ENCODE peak calls at places on chromosomes 7 and 10, in five cellular contexts. X is colonic mucosa; Q is CD4-positive, alpha-beta T cell; K is tibial nerve; W is A549. Z is an unnamed sample.

GRCh38 chr7:42151309-42151708 is 85.7 kb downstream of the GLI3 start:
- DNase-seq in X (no peak), Q (no peak), K (no peak), W (no peak), Z (no peak)

GRCh38 chr7:28528899-28529298 is 116.6 kb downstream of the CREB5 start:
- DNase-seq in X (no peak), Q (no peak), K (no peak), W (no peak), Z (no peak)

GRCh38 chr7:22865607-22865970 is 42.9 kb upstream of the TOMM7 start:
- DNase-seq in X (no peak), Q (no peak), K (no peak), W (no peak), Z (no peak)

GRCh38 chr10:33612116-33612515 is 277.6 kb upstream of the NRP1 start:
- DNase-seq in X (no peak), Q (no peak), K (no peak), W (no peak), Z (peak; percentile 70)

GRCh38 chr10:48836605-48837004 is 103.0 kb downstream of the LRRC18 start:
- DNase-seq in X (no peak), Q (no peak), K (no peak), W (no peak), Z (no peak)

GRCh38 chr10:95655571-95656290 is 780 bp downstream of the ALDH18A1 start:
- DNase-seq in X (peak; percentile 34), Q (no peak), K (no peak), W (peak; percentile 26), Z (peak; percentile 27)

GRCh38 chr10:79066460-79067240 is 2.1 kb upstream of the ZMIZ1 start:
- DNase-seq in X (peak; percentile 69), Q (no peak), K (peak; percentile 54), W (peak; percentile 76), Z (no peak)

GRCh38 chr7:159172314-159172892 is 27.7 kb upstream of the VIPR2 start:
- DNase-seq in X (no peak), Q (no peak), K (no peak), W (no peak), Z (no peak)

GRCh38 chr10:22658745-22659410 is 55.5 kb downstream of the PIP4K2A start:
- DNase-seq in X (no peak), Q (no peak), K (no peak), W (no peak), Z (no peak)

GRCh38 chr10:70765794-70766594 is 19.2 kb downstream of the TBATA start:
- DNase-seq in X (no peak), Q (no peak), K (no peak), W (no peak), Z (no peak)

GRCh38 chr7:156988605-156989185 is 21.8 kb downstream of the MNX1 start:
- DNase-seq in X (peak; percentile 6), Q (no peak), K (no peak), W (no peak), Z (no peak)

GRCh38 chr10:47104786-47105385 is 193.7 kb downstream of the PTPN20 start:
- DNase-seq in X (peak; percentile 23), Q (no peak), K (peak; percentile 20), W (no peak), Z (no peak)

GRCh38 chr7:112484671-112485097 is 3.9 kb downstream of the LSMEM1 start:
- DNase-seq in X (no peak), Q (no peak), K (no peak), W (peak; percentile 81), Z (no peak)

GRCh38 chr7:144761493-144761892 is 74.4 kb downstream of the TPK1 start:
- DNase-seq in X (no peak), Q (no peak), K (no peak), W (no peak), Z (no peak)

GRCh38 chr7:131692131-131692960 is 135.9 kb upstream of the PODXL start:
- DNase-seq in X (peak; percentile 72), Q (peak; percentile 3), K (peak; percentile 28), W (peak; percentile 59), Z (peak; percentile 26)

GRCh38 chr10:89425000-89425399 is 10.6 kb downstream of the IFIT5 start:
- DNase-seq in X (no peak), Q (no peak), K (no peak), W (no peak), Z (no peak)

GRCh38 chr10:73841526-73842285 is 30.3 kb upstream of the NDST2 start:
- DNase-seq in X (no peak), Q (no peak), K (no peak), W (no peak), Z (no peak)

GRCh38 chr7:22001345-22002004 is 55.8 kb upstream of the CDCA7L start:
- DNase-seq in X (peak; percentile 35), Q (no peak), K (no peak), W (peak; percentile 44), Z (peak; percentile 90)

GRCh38 chr10:10394933-10395658 is 622.6 kb upstream of the CELF2 start:
- DNase-seq in X (no peak), Q (no peak), K (no peak), W (no peak), Z (peak; percentile 51)

GRCh38 chr7:16223963-16224707 is 197.2 kb downstream of the CRPPA start:
- DNase-seq in X (no peak), Q (no peak), K (no peak), W (no peak), Z (no peak)

GRCh38 chr10:91768123-91768522 is 30.1 kb upstream of the TNKS2 start:
- DNase-seq in X (no peak), Q (no peak), K (no peak), W (no peak), Z (no peak)

GRCh38 chr7:100583132-100584045 is 2.5 kb downstream of the LRCH4 start:
- DNase-seq in X (peak; percentile 68), Q (no peak), K (peak; percentile 44), W (no peak), Z (no peak)

GRCh38 chr7:152435384-152436278 is at the start of gene KMT2C:
- DNase-seq in X (peak; percentile 68), Q (peak; percentile 43), K (peak; percentile 28), W (peak; percentile 55), Z (peak; percentile 32)

GRCh38 chr10:119113805-119114732 is 10.2 kb downstream of the DENND10 start:
- DNase-seq in X (no peak), Q (no peak), K (no peak), W (peak; percentile 75), Z (no peak)

GRCh38 chr10:22681783-22682183 is 32.6 kb downstream of the PIP4K2A start:
- DNase-seq in X (no peak), Q (peak; percentile 33), K (no peak), W (peak; percentile 69), Z (peak; percentile 70)

GRCh38 chr10:79285315-79286185 is 61.7 kb upstream of the PPIF start:
- DNase-seq in X (no peak), Q (no peak), K (no peak), W (no peak), Z (no peak)

GRCh38 chr10:101826852-101827434 is 8.7 kb upstream of the OGA start:
- DNase-seq in X (no peak), Q (no peak), K (no peak), W (no peak), Z (no peak)

GRCh38 chr10:101829561-101830315 is 11.5 kb upstream of the OGA start:
- DNase-seq in X (peak; percentile 77), Q (peak; percentile 58), K (peak; percentile 39), W (no peak), Z (no peak)

GRCh38 chr10:101830322-101831168 is 12.3 kb upstream of the OGA start:
- DNase-seq in X (peak; percentile 95), Q (peak; percentile 92), K (peak; percentile 85), W (peak; percentile 93), Z (peak; percentile 66)

GRCh38 chr10:101827919-101828600 is 9.8 kb upstream of the OGA start:
- DNase-seq in X (no peak), Q (no peak), K (no peak), W (no peak), Z (no peak)

DNA sequence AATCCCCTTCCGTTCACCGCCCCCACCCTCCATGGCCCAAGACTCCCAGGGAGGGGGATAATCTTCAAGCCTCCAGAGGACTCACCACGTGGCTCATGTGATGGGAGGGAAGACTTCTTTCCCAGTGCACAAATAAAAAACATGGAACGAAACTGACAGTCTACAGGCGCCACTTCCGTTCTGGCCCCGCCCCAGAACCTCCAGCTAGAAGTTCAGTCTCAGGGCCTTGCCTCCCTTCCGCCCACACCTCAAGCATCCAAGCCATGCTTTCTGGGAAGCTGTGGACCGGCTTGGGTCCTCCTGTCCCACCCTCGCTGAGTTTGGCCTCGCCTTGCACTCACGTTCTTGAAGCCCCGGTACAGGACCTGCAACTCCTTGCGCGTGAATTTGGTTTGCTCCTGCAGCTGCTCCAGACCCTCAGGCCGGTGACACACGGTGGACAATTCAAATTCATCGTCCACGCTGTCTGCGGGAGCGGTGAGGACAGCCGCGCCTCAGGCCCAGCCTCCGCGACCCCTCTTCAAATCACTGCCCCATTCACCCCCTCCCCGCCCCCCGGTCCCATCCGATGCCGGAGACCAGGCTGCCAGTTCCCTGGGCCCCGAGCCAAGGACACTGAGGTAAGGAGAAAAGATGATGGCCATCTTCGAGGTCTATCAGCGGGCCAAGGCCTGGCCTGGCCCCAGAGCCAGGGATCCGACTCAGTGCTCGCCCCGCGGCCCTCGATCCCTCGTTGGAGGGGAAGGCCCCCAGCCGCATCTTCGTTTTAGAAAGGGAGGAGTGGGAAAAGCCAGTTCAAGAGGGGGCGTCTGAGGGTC is 10.7 kb upstream of the OGA start:
- DNase-seq in X (peak; percentile 35), Q (no peak), K (no peak), W (no peak), Z (no peak)
- H3K27ac ChIP-seq in X (no peak overlapping the region), Q (no peak overlapping the region), K (peak overlapping the region; percentile 83), W (no peak overlapping the region), Z (no peak overlapping the region)

DNA sequence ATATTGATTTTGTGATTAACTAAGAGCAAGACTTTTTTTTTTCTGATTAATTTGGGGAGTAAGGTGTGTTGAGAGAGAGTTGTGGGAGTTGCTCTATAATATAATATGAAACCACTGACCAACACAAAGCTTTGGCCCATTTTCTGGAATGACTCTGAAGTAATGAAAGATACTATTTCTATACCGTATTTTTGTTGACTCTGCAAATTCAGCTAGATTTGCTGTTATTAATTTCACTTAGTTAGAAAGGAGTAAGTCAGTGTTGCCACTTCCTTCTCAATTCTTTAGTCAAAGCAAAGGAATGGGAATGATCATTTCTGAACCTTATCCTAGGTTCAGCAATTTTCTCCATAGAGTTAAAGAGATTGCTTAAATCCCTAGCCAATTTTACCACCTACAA is 313.0 kb upstream of the FZD1 start:
- DNase-seq in X (no peak), Q (no peak), K (no peak), W (no peak), Z (no peak)
- H3K27ac ChIP-seq in X (no peak overlapping the region), Q (no peak overlapping the region), K (no peak overlapping the region), W (no peak overlapping the region), Z (no peak overlapping the region)

GRCh38 chr10:86862786-86863185 is 94.6 kb downstream of the MMRN2 start:
- DNase-seq in X (no peak), Q (no peak), K (no peak), W (no peak), Z (no peak)
- H3K27ac ChIP-seq in X (no peak overlapping the region), Q (no peak overlapping the region), K (no peak overlapping the region), W (no peak overlapping the region), Z (no peak overlapping the region)

GRCh38 chr10:19933772-19934171 is 117.5 kb downstream of the PLXDC2 start:
- DNase-seq in X (no peak), Q (no peak), K (no peak), W (no peak), Z (no peak)

GRCh38 chr10:19931886-19932285 is 115.7 kb downstream of the PLXDC2 start:
- DNase-seq in X (no peak), Q (no peak), K (no peak), W (no peak), Z (no peak)

GRCh38 chr10:19930936-19931859 is 115.0 kb downstream of the PLXDC2 start:
- DNase-seq in X (peak; percentile 58), Q (no peak), K (no peak), W (no peak), Z (peak; percentile 90)

GRCh38 chr10:19932806-19933371 is 116.7 kb downstream of the PLXDC2 start:
- DNase-seq in X (no peak), Q (no peak), K (no peak), W (no peak), Z (no peak)

GRCh38 chr10:19929466-19930140 is 113.4 kb downstream of the PLXDC2 start:
- DNase-seq in X (no peak), Q (no peak), K (no peak), W (no peak), Z (no peak)
- H3K27ac ChIP-seq in X (no peak overlapping the region), Q (no peak overlapping the region), K (peak overlapping the region; percentile 16), W (no peak overlapping the region), Z (no peak overlapping the region)

Z was measured in foreskin keratinocyte.